ENCODE peak calls at places on chromosomes 12 and 14, in seven cellular contexts. One of them, this sample, is unnamed.

GRCh38 chr12:104662203-104662602 is 205.5 kb downstream of the CHST11 start:
- DNase-seq in GM20000: no peak
- DNase-seq in neural crest cell: no peak
- DNase-seq in activated T-cell treated with anti-CD3 and anti-CD28 coated beads, Interleukin-2, amount 50 U/mL, for 72 hours: no peak
- DNase-seq in mucosa of gallbladder: no peak
- DNase-seq in HTR-8/SVneo: no peak
- DNase-seq in Daoy: peak
- DNase-seq in this sample: no peak

GRCh38 chr14:66234411-66234810 is 251.8 kb upstream of the CCDC196 start:
- DNase-seq in neural crest cell: no peak
- DNase-seq in GM20000: no peak
- DNase-seq in Daoy: no peak
- DNase-seq in HTR-8/SVneo: no peak
- DNase-seq in mucosa of gallbladder: no peak
- DNase-seq in activated T-cell treated with anti-CD3 and anti-CD28 coated beads, Interleukin-2, amount 50 U/mL, for 72 hours: no peak
- DNase-seq in this sample: no peak

GRCh38 chr14:93160353-93160801 is 24.3 kb downstream of the MOAP1 start:
- DNase-seq in neural crest cell: no peak
- DNase-seq in activated T-cell treated with anti-CD3 and anti-CD28 coated beads, Interleukin-2, amount 50 U/mL, for 72 hours: no peak
- DNase-seq in mucosa of gallbladder: no peak
- DNase-seq in Daoy: peak
- DNase-seq in GM20000: no peak
- DNase-seq in HTR-8/SVneo: peak
- DNase-seq in this sample: no peak

GRCh38 chr12:124053855-124054254 is 80.8 kb downstream of the ZNF664 start:
- DNase-seq in neural crest cell: peak
- DNase-seq in mucosa of gallbladder: peak
- DNase-seq in Daoy: peak
- DNase-seq in GM20000: peak
- DNase-seq in activated T-cell treated with anti-CD3 and anti-CD28 coated beads, Interleukin-2, amount 50 U/mL, for 72 hours: no peak
- DNase-seq in HTR-8/SVneo: peak
- DNase-seq in this sample: peak

GRCh38 chr14:89085154-89086059 is 261.0 kb downstream of the TTC8 start:
- DNase-seq in neural crest cell: no peak
- DNase-seq in GM20000: no peak
- DNase-seq in mucosa of gallbladder: no peak
- DNase-seq in Daoy: no peak
- DNase-seq in activated T-cell treated with anti-CD3 and anti-CD28 coated beads, Interleukin-2, amount 50 U/mL, for 72 hours: no peak
- DNase-seq in HTR-8/SVneo: no peak
- DNase-seq in this sample: no peak

GRCh38 chr12:92121826-92122225 is 23.8 kb downstream of the BTG1 start:
- DNase-seq in activated T-cell treated with anti-CD3 and anti-CD28 coated beads, Interleukin-2, amount 50 U/mL, for 72 hours: no peak
- DNase-seq in GM20000: no peak
- DNase-seq in neural crest cell: no peak
- DNase-seq in HTR-8/SVneo: no peak
- DNase-seq in mucosa of gallbladder: no peak
- DNase-seq in Daoy: no peak
- DNase-seq in this sample: no peak

GRCh38 chr14:78721756-78722455 is 551.7 kb downstream of the NRXN3 start:
- DNase-seq in neural crest cell: no peak
- DNase-seq in Daoy: no peak
- DNase-seq in GM20000: no peak
- DNase-seq in activated T-cell treated with anti-CD3 and anti-CD28 coated beads, Interleukin-2, amount 50 U/mL, for 72 hours: no peak
- DNase-seq in HTR-8/SVneo: no peak
- DNase-seq in mucosa of gallbladder: no peak
- DNase-seq in this sample: no peak

GRCh38 chr12:53751336-53752191 is at the start of gene CISTR:
- DNase-seq in HTR-8/SVneo: no peak
- DNase-seq in mucosa of gallbladder: no peak
- DNase-seq in activated T-cell treated with anti-CD3 and anti-CD28 coated beads, Interleukin-2, amount 50 U/mL, for 72 hours: peak
- DNase-seq in Daoy: peak
- DNase-seq in neural crest cell: no peak
- DNase-seq in GM20000: peak
- DNase-seq in this sample: peak

GRCh38 chr14:54749727-54750126 is 152.9 kb downstream of the GCH1 start:
- DNase-seq in activated T-cell treated with anti-CD3 and anti-CD28 coated beads, Interleukin-2, amount 50 U/mL, for 72 hours: no peak
- DNase-seq in GM20000: no peak
- DNase-seq in Daoy: no peak
- DNase-seq in mucosa of gallbladder: no peak
- DNase-seq in HTR-8/SVneo: no peak
- DNase-seq in neural crest cell: no peak
- DNase-seq in this sample: no peak

GRCh38 chr14:28773917-28774691 is 7.5 kb downstream of the FOXG1 start:
- DNase-seq in activated T-cell treated with anti-CD3 and anti-CD28 coated beads, Interleukin-2, amount 50 U/mL, for 72 hours: no peak
- DNase-seq in HTR-8/SVneo: no peak
- DNase-seq in neural crest cell: no peak
- DNase-seq in mucosa of gallbladder: no peak
- DNase-seq in Daoy: peak
- DNase-seq in GM20000: no peak
- DNase-seq in this sample: peak

GRCh38 chr12:68745376-68745903 is 536 bp upstream of the SLC35E3 start:
- DNase-seq in HTR-8/SVneo: no peak
- DNase-seq in mucosa of gallbladder: no peak
- DNase-seq in activated T-cell treated with anti-CD3 and anti-CD28 coated beads, Interleukin-2, amount 50 U/mL, for 72 hours: no peak
- DNase-seq in neural crest cell: no peak
- DNase-seq in Daoy: no peak
- DNase-seq in GM20000: no peak
- DNase-seq in this sample: no peak

GRCh38 chr12:96054262-96054645 is 18.9 kb upstream of the LTA4H start:
- DNase-seq in activated T-cell treated with anti-CD3 and anti-CD28 coated beads, Interleukin-2, amount 50 U/mL, for 72 hours: no peak
- DNase-seq in HTR-8/SVneo: no peak
- DNase-seq in neural crest cell: no peak
- DNase-seq in GM20000: no peak
- DNase-seq in mucosa of gallbladder: no peak
- DNase-seq in Daoy: no peak
- DNase-seq in this sample: no peak

GRCh38 chr14:76067536-76067935 is 82.0 kb downstream of the IFT43 start:
- DNase-seq in activated T-cell treated with anti-CD3 and anti-CD28 coated beads, Interleukin-2, amount 50 U/mL, for 72 hours: no peak
- DNase-seq in neural crest cell: no peak
- DNase-seq in GM20000: no peak
- DNase-seq in mucosa of gallbladder: no peak
- DNase-seq in Daoy: no peak
- DNase-seq in HTR-8/SVneo: no peak
- DNase-seq in this sample: no peak

GRCh38 chr14:27049611-27050172 is 451.9 kb upstream of the NOVA1 start:
- DNase-seq in activated T-cell treated with anti-CD3 and anti-CD28 coated beads, Interleukin-2, amount 50 U/mL, for 72 hours: no peak
- DNase-seq in mucosa of gallbladder: no peak
- DNase-seq in neural crest cell: no peak
- DNase-seq in GM20000: no peak
- DNase-seq in Daoy: no peak
- DNase-seq in HTR-8/SVneo: no peak
- DNase-seq in this sample: no peak

GRCh38 chr12:69985656-69986055 is 160.6 kb downstream of the MYRFL start:
- DNase-seq in Daoy: peak
- DNase-seq in mucosa of gallbladder: no peak
- DNase-seq in activated T-cell treated with anti-CD3 and anti-CD28 coated beads, Interleukin-2, amount 50 U/mL, for 72 hours: peak
- DNase-seq in HTR-8/SVneo: peak
- DNase-seq in neural crest cell: no peak
- DNase-seq in GM20000: peak
- DNase-seq in this sample: peak

GRCh38 chr14:92496458-92496857 is 17.1 kb upstream of the RIN3 start:
- DNase-seq in HTR-8/SVneo: no peak
- DNase-seq in Daoy: no peak
- DNase-seq in neural crest cell: no peak
- DNase-seq in activated T-cell treated with anti-CD3 and anti-CD28 coated beads, Interleukin-2, amount 50 U/mL, for 72 hours: no peak
- DNase-seq in GM20000: no peak
- DNase-seq in mucosa of gallbladder: no peak
- DNase-seq in this sample: no peak

GRCh38 chr12:3313066-3313465 is 177.9 kb upstream of the PRMT8 start:
- DNase-seq in mucosa of gallbladder: no peak
- DNase-seq in neural crest cell: no peak
- DNase-seq in HTR-8/SVneo: no peak
- DNase-seq in Daoy: peak
- DNase-seq in GM20000: no peak
- DNase-seq in activated T-cell treated with anti-CD3 and anti-CD28 coated beads, Interleukin-2, amount 50 U/mL, for 72 hours: no peak
- DNase-seq in this sample: no peak

GRCh38 chr14:55767291-55767690 is 187.3 kb downstream of the KTN1 start:
- DNase-seq in Daoy: no peak
- DNase-seq in GM20000: no peak
- DNase-seq in HTR-8/SVneo: no peak
- DNase-seq in mucosa of gallbladder: no peak
- DNase-seq in neural crest cell: no peak
- DNase-seq in activated T-cell treated with anti-CD3 and anti-CD28 coated beads, Interleukin-2, amount 50 U/mL, for 72 hours: no peak
- DNase-seq in this sample: no peak

GRCh38 chr12:85445060-85445938 is 165.3 kb downstream of the ALX1 start:
- DNase-seq in Daoy: no peak
- DNase-seq in neural crest cell: no peak
- DNase-seq in HTR-8/SVneo: no peak
- DNase-seq in mucosa of gallbladder: no peak
- DNase-seq in GM20000: no peak
- DNase-seq in activated T-cell treated with anti-CD3 and anti-CD28 coated beads, Interleukin-2, amount 50 U/mL, for 72 hours: no peak
- DNase-seq in this sample: peak

GRCh38 chr12:108357834-108358579 is 18.9 kb upstream of the CMKLR1 start:
- DNase-seq in neural crest cell: no peak
- DNase-seq in GM20000: no peak
- DNase-seq in HTR-8/SVneo: no peak
- DNase-seq in Daoy: no peak
- DNase-seq in mucosa of gallbladder: no peak
- DNase-seq in activated T-cell treated with anti-CD3 and anti-CD28 coated beads, Interleukin-2, amount 50 U/mL, for 72 hours: no peak
- DNase-seq in this sample: no peak

GRCh38 chr14:100562751-100563150 is 24.5 kb downstream of the BEGAIN start:
- DNase-seq in mucosa of gallbladder: no peak
- DNase-seq in Daoy: no peak
- DNase-seq in HTR-8/SVneo: no peak
- DNase-seq in GM20000: no peak
- DNase-seq in activated T-cell treated with anti-CD3 and anti-CD28 coated beads, Interleukin-2, amount 50 U/mL, for 72 hours: no peak
- DNase-seq in neural crest cell: no peak
- DNase-seq in this sample: no peak

GRCh38 chr12:93197067-93197593 is 180.6 kb upstream of the NUDT4 start:
- DNase-seq in Daoy: no peak
- DNase-seq in GM20000: no peak
- DNase-seq in mucosa of gallbladder: no peak
- DNase-seq in activated T-cell treated with anti-CD3 and anti-CD28 coated beads, Interleukin-2, amount 50 U/mL, for 72 hours: no peak
- DNase-seq in neural crest cell: no peak
- DNase-seq in HTR-8/SVneo: no peak
- DNase-seq in this sample: no peak

GRCh38 chr12:83016226-83016835 is 329.6 kb downstream of the TMTC2 start:
- DNase-seq in mucosa of gallbladder: peak
- DNase-seq in HTR-8/SVneo: no peak
- DNase-seq in activated T-cell treated with anti-CD3 and anti-CD28 coated beads, Interleukin-2, amount 50 U/mL, for 72 hours: no peak
- DNase-seq in GM20000: no peak
- DNase-seq in Daoy: peak
- DNase-seq in neural crest cell: no peak
- DNase-seq in this sample: no peak

GRCh38 chr12:52082988-52083637 is 3.6 kb downstream of the SMIM41 start:
- DNase-seq in neural crest cell: peak
- DNase-seq in activated T-cell treated with anti-CD3 and anti-CD28 coated beads, Interleukin-2, amount 50 U/mL, for 72 hours: peak
- DNase-seq in HTR-8/SVneo: peak
- DNase-seq in mucosa of gallbladder: no peak
- DNase-seq in Daoy: peak
- DNase-seq in GM20000: peak
- DNase-seq in this sample: peak

GRCh38 chr12:69329669-69330428 is 18.3 kb upstream of the LYZ start:
- DNase-seq in HTR-8/SVneo: no peak
- DNase-seq in GM20000: no peak
- DNase-seq in mucosa of gallbladder: no peak
- DNase-seq in neural crest cell: no peak
- DNase-seq in Daoy: no peak
- DNase-seq in activated T-cell treated with anti-CD3 and anti-CD28 coated beads, Interleukin-2, amount 50 U/mL, for 72 hours: peak
- DNase-seq in this sample: no peak

GRCh38 chr14:94332063-94332583 is 9.0 kb upstream of the SERPINA6 start:
- DNase-seq in activated T-cell treated with anti-CD3 and anti-CD28 coated beads, Interleukin-2, amount 50 U/mL, for 72 hours: no peak
- DNase-seq in neural crest cell: no peak
- DNase-seq in GM20000: no peak
- DNase-seq in HTR-8/SVneo: no peak
- DNase-seq in mucosa of gallbladder: no peak
- DNase-seq in Daoy: no peak
- DNase-seq in this sample: no peak

GRCh38 chr14:40599726-40600125 is 1007.0 kb upstream of the LRFN5 start:
- DNase-seq in GM20000: no peak
- DNase-seq in mucosa of gallbladder: no peak
- DNase-seq in Daoy: peak
- DNase-seq in HTR-8/SVneo: no peak
- DNase-seq in neural crest cell: no peak
- DNase-seq in activated T-cell treated with anti-CD3 and anti-CD28 coated beads, Interleukin-2, amount 50 U/mL, for 72 hours: no peak
- DNase-seq in this sample: no peak

GRCh38 chr12:108805136-108805535 is 52.2 kb downstream of the SSH1 start:
- DNase-seq in GM20000: no peak
- DNase-seq in neural crest cell: no peak
- DNase-seq in activated T-cell treated with anti-CD3 and anti-CD28 coated beads, Interleukin-2, amount 50 U/mL, for 72 hours: no peak
- DNase-seq in Daoy: no peak
- DNase-seq in HTR-8/SVneo: no peak
- DNase-seq in mucosa of gallbladder: no peak
- DNase-seq in this sample: no peak

GRCh38 chr12:131383291-131383690 is 327.6 kb upstream of the SFSWAP start:
- DNase-seq in GM20000: no peak
- DNase-seq in mucosa of gallbladder: no peak
- DNase-seq in Daoy: no peak
- DNase-seq in neural crest cell: no peak
- DNase-seq in activated T-cell treated with anti-CD3 and anti-CD28 coated beads, Interleukin-2, amount 50 U/mL, for 72 hours: no peak
- DNase-seq in HTR-8/SVneo: no peak
- DNase-seq in this sample: no peak

GRCh38 chr12:55019784-55020183 is at the start of gene NEUROD4:
- DNase-seq in neural crest cell: peak
- DNase-seq in mucosa of gallbladder: peak
- DNase-seq in Daoy: peak
- DNase-seq in HTR-8/SVneo: peak
- DNase-seq in activated T-cell treated with anti-CD3 and anti-CD28 coated beads, Interleukin-2, amount 50 U/mL, for 72 hours: peak
- DNase-seq in GM20000: peak
- DNase-seq in this sample: peak

GRCh38 chr12:98645572-98646067 is 530 bp downstream of the APAF1 start:
- DNase-seq in HTR-8/SVneo: peak
- DNase-seq in mucosa of gallbladder: peak
- DNase-seq in activated T-cell treated with anti-CD3 and anti-CD28 coated beads, Interleukin-2, amount 50 U/mL, for 72 hours: peak
- DNase-seq in neural crest cell: no peak
- DNase-seq in GM20000: peak
- DNase-seq in Daoy: peak
- DNase-seq in this sample: no peak

GRCh38 chr12:16474801-16475200 is 127.4 kb downstream of the MGST1 start:
- DNase-seq in neural crest cell: no peak
- DNase-seq in activated T-cell treated with anti-CD3 and anti-CD28 coated beads, Interleukin-2, amount 50 U/mL, for 72 hours: no peak
- DNase-seq in Daoy: no peak
- DNase-seq in mucosa of gallbladder: no peak
- DNase-seq in HTR-8/SVneo: no peak
- DNase-seq in GM20000: no peak
- DNase-seq in this sample: no peak

This sample was measured in glutamatergic neuron.